ENCODE peak calls at places on chromosome 19, in eight cellular contexts. L is heart left ventricle; D is activated CD4-positive, alpha-beta memory T cell treated with anti-CD3 and anti-CD28 coated beads, Interleukin-2, amount 10 ng/mL, durations not matched to agents 7 days and 5 days; B is AG04450; Z is ureter; A is HT-29; K is hepatic stellate cell; O is T-helper 2 cell. H is an unnamed sample.

GRCh38 chr19:10655457-10656312 is 1.5 kb downstream of the ILF3 start:
- DNase-seq in L (no peak), D (peak; percentile 21), B (no peak), Z (no peak), A (peak; percentile 25), K (peak; percentile 48), O (no peak), H (no peak)

GRCh38 chr19:17304386-17305047 is 1.2 kb upstream of the MRPL34 start:
- DNase-seq in L (no peak), D (no peak), B (no peak), Z (no peak), A (no peak), K (no peak), O (no peak), H (no peak)

GRCh38 chr19:3653865-3654513 is 27.4 kb upstream of the CACTIN start:
- DNase-seq in L (no peak), D (no peak), B (no peak), Z (no peak), A (no peak), K (no peak), O (no peak), H (no peak)

GRCh38 chr19:3125900-3126524 is 9.8 kb upstream of the GNA15 start:
- DNase-seq in L (peak; percentile 67), D (peak; percentile 68), B (no peak), Z (no peak), A (peak; percentile 58), K (peak; percentile 68), O (peak; percentile 62), H (no peak)

GRCh38 chr19:32997716-32998355 is 25.8 kb downstream of the FAAP24 start:
- DNase-seq in L (no peak), D (no peak), B (no peak), Z (no peak), A (no peak), K (no peak), O (no peak), H (no peak)

GRCh38 chr19:33698576-33699435 is 77.1 kb downstream of the CHST8 start:
- DNase-seq in L (no peak), D (no peak), B (no peak), Z (no peak), A (no peak), K (no peak), O (no peak), H (no peak)

GRCh38 chr19:47037766-47038165 is 10.7 kb downstream of the TMEM160 start:
- DNase-seq in L (no peak), D (no peak), B (no peak), Z (no peak), A (no peak), K (no peak), O (no peak), H (no peak)

GRCh38 chr19:9644472-9644871 is 23.4 kb upstream of the ZNF561 start:
- DNase-seq in L (no peak), D (no peak), B (no peak), Z (no peak), A (no peak), K (no peak), O (no peak), H (no peak)

GRCh38 chr19:33177417-33177976 is 16.6 kb upstream of the LRP3 start:
- DNase-seq in L (no peak), D (no peak), B (no peak), Z (no peak), A (peak; percentile 80), K (peak; percentile 65), O (peak; percentile 76), H (no peak)